ENCODE peak calls at places on chromosomes 4 and X, in ten cellular contexts. Z is stomach, R is IMR-90, E is transverse colon, D is uterus, X is upper lobe of right lung, T is heart right ventricle, A is tibial artery, G is testis, W is tibial nerve. U is an unnamed sample.

GRCh38 chrX:39356119-39356807 is 555.0 kb downstream of the MID1IP1 start:
- DNase-seq in D (no peak), W (no peak), R (no peak), G (no peak), E (no peak), T (no peak), Z (no peak), A (no peak), X (no peak), U (no peak)

GRCh38 chr4:8117278-8117682 is 41.3 kb downstream of the ABLIM2 start:
- DNase-seq in E (peak; percentile 68), X (no peak), T (peak; percentile 41), Z (peak; percentile 41), A (no peak), R (peak; percentile 3), W (peak; percentile 36), G (peak; percentile 75), D (peak; percentile 27), U (peak; percentile 73)

GRCh38 chrX:47148946-47149345 is 3.9 kb downstream of the RBM10 start:
- DNase-seq in Z (no peak), D (no peak), R (no peak), T (no peak), E (no peak), W (no peak), X (no peak), G (no peak), A (no peak), U (no peak)

GRCh38 chr4:110184124-110184790 is 14.2 kb downstream of the ELOVL6 start:
- DNase-seq in X (no peak), A (no peak), W (no peak), T (no peak), G (no peak), R (no peak), E (no peak), Z (no peak), D (no peak), U (no peak)

GRCh38 chrX:100662791-100663190 is 18.8 kb downstream of the SRPX2 start:
- DNase-seq in R (peak; percentile 46), E (no peak), D (no peak), W (no peak), X (no peak), Z (no peak), A (no peak), G (no peak), T (no peak), U (no peak)

GRCh38 chr4:80221161-80221560 is 23.9 kb downstream of the PRDM8 start:
- DNase-seq in Z (no peak), A (no peak), T (no peak), W (no peak), E (no peak), G (no peak), R (peak; percentile 61), X (no peak), D (no peak), U (no peak)

GRCh38 chr4:8215641-8216442 is 16.8 kb downstream of the SH3TC1 start:
- DNase-seq in T (no peak), X (no peak), R (no peak), E (no peak), A (no peak), D (no peak), Z (no peak), W (no peak), G (no peak), U (no peak)

GRCh38 chr4:137922721-137923120 is 319.4 kb downstream of the SLC7A11 start:
- DNase-seq in T (no peak), A (no peak), W (no peak), X (no peak), E (no peak), D (no peak), Z (no peak), G (no peak), R (no peak), U (no peak)

GRCh38 chr4:145609494-145610427 is 9.4 kb upstream of the MMAA start:
- DNase-seq in G (peak; percentile 83), A (peak; percentile 64), R (peak; percentile 77), W (peak; percentile 90), D (peak; percentile 55), X (no peak), T (peak; percentile 47), E (peak; percentile 69), Z (peak; percentile 73), U (peak; percentile 72)

GRCh38 chr4:53480909-53481308 is 103.5 kb downstream of the FIP1L1 start:
- DNase-seq in X (no peak), W (no peak), D (no peak), A (no peak), G (no peak), R (peak; percentile 17), T (no peak), Z (no peak), E (no peak), U (no peak)

GRCh38 chrX:120310861-120311631 is at the start of gene TMEM255A:
- DNase-seq in T (no peak), X (peak; percentile 61), E (no peak), D (peak; percentile 54), G (no peak), Z (no peak), A (no peak), W (no peak), R (no peak), U (no peak)

GRCh38 chr4:124868495-124868894 is 156.0 kb upstream of the ANKRD50 start:
- DNase-seq in R (no peak), A (no peak), E (no peak), D (no peak), T (no peak), W (no peak), G (no peak), Z (no peak), X (no peak), U (no peak)

GRCh38 chrX:29257516-29257915 is 670.3 kb downstream of the IL1RAPL1 start:
- DNase-seq in Z (no peak), W (no peak), X (no peak), T (no peak), R (peak; percentile 60), E (no peak), G (no peak), A (no peak), D (no peak), U (no peak)

GRCh38 chr4:92514632-92515031 is 210.9 kb downstream of the GRID2 start:
- DNase-seq in R (no peak), X (no peak), E (no peak), G (no peak), D (no peak), T (no peak), Z (no peak), A (no peak), W (no peak), U (no peak)

GRCh38 chr4:55758570-55758969 is 61.0 kb upstream of the EXOC1L start:
- DNase-seq in A (no peak), Z (no peak), T (no peak), R (no peak), G (no peak), E (peak; percentile 16), W (no peak), X (no peak), D (no peak), U (peak; percentile 6)

GRCh38 chr4:70714488-70714887 is 7.3 kb upstream of the RUFY3 start:
- DNase-seq in G (no peak), Z (no peak), X (no peak), T (no peak), E (no peak), D (no peak), R (no peak), W (no peak), A (no peak), U (no peak)

GRCh38 chr4:70714061-70714468 is 7.7 kb upstream of the RUFY3 start:
- DNase-seq in R (peak; percentile 25), A (no peak), W (no peak), G (no peak), X (no peak), E (no peak), D (no peak), T (no peak), Z (no peak), U (no peak)

GRCh38 chr4:70713453-70714026 is 8.2 kb upstream of the RUFY3 start:
- DNase-seq in T (no peak), A (no peak), W (no peak), E (no peak), D (no peak), Z (no peak), G (no peak), R (no peak), X (no peak), U (no peak)

GRCh38 chr4:70712604-70713452 is 8.9 kb upstream of the RUFY3 start:
- DNase-seq in A (no peak), R (no peak), T (no peak), Z (no peak), X (no peak), W (no peak), E (no peak), G (no peak), D (no peak), U (no peak)

GRCh38 chr4:70715097-70715496 is 6.7 kb upstream of the RUFY3 start:
- DNase-seq in D (no peak), X (no peak), G (no peak), W (no peak), Z (no peak), R (peak; percentile 52), T (no peak), E (no peak), A (no peak), U (no peak)
- H3K9me3 ChIP-seq in D (no peaks in the 10 kb centered on the region), X (no peaks in the 10 kb centered on the region), G (no peaks in the 10 kb centered on the region), W (no peaks in the 10 kb centered on the region), Z (no peaks in the 10 kb centered on the region), R (no peaks in the 10 kb centered on the region), T (no peaks in the 10 kb centered on the region), E (no peaks in the 10 kb centered on the region), A (no peaks in the 10 kb centered on the region), U (no peaks in the 10 kb centered on the region)

GRCh38 chr4:147755567-147756295 is 23.8 kb downstream of the ARHGAP10 start:
- DNase-seq in Z (no peak), G (no peak), T (no peak), W (no peak), D (no peak), E (no peak), X (no peak), R (peak; percentile 83), A (no peak), U (no peak)
- H3K27ac ChIP-seq in Z (peak overlapping the region; percentile 78), G (peak overlapping the region; percentile 85), T (peak overlapping the region; percentile 75), W (peak overlapping the region; percentile 32), D (peak overlapping the region; percentile 67), E (peak overlapping the region; percentile 61), X (no peak overlapping the region), R (peak overlapping the region; percentile 97), A (peak overlapping the region; percentile 77), U (no peak overlapping the region)

DNA sequence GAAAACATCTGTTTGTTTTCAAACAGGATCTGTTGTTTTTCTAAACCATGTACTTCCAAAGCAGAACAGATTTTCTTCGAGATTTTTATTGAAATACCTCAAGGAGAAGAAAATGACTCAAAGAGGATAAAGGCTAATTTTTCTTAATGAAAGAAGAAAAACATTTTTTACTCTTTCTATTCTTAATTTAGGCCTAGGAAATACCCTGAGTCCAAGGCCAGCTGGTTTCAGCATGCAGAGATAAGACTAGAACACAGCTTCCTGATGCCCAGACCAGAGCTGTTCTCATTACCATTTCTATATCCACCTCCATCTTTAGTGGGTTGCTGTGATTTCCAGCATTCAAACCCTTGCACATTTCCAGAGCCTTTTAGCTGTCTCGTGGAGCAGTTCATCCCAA is 18.3 kb downstream of the GAB1 start:
- DNase-seq in W (no peak), T (no peak), X (no peak), A (no peak), Z (no peak), D (no peak), R (no peak), E (no peak), G (peak; percentile 47), U (no peak)
- H3K4me1 ChIP-seq in W (peaks cover 8% of the 10 kb centered on the region), T (peaks cover 7% of the 10 kb centered on the region), X (peaks cover 78% of the 10 kb centered on the region), A (peaks cover 69% of the 10 kb centered on the region), Z (peaks cover 90% of the 10 kb centered on the region), D (peaks cover 43% of the 10 kb centered on the region), R (peaks cover 27% of the 10 kb centered on the region), E (peaks cover 54% of the 10 kb centered on the region), G (peaks cover 69% of the 10 kb centered on the region), U (peaks cover 68% of the 10 kb centered on the region)

GRCh38 chrX:143536176-143536575 is 18.9 kb upstream of the SPANXN3 start:
- DNase-seq in R (no peak), A (no peak), X (no peak), E (no peak), Z (no peak), G (no peak), D (no peak), W (no peak), T (no peak), U (peak; percentile 68)
- H3K9me3 ChIP-seq in R (peaks cover 14% of the 10 kb centered on the region), A (no peaks in the 10 kb centered on the region), X (no peaks in the 10 kb centered on the region), E (no peaks in the 10 kb centered on the region), Z (no peaks in the 10 kb centered on the region), G (no peaks in the 10 kb centered on the region), D (no peaks in the 10 kb centered on the region), W (no peaks in the 10 kb centered on the region), T (no peaks in the 10 kb centered on the region), U (no peaks in the 10 kb centered on the region)

U was measured in body of pancreas.